ENCODE peak calls at places on chromosomes 11 and 22, in eight cellular contexts. S, X, K, B, G, U, P and T are unnamed samples.

GRCh38 chr11:19453893-19454292 is 213.1 kb upstream of the E2F8 start:
- DNase-seq in G (no peak), S (no peak), P (no peak), B (no peak), K (no peak), U (no peak), X (no peak), T (peak)

GRCh38 chr11:32382339-32383049 is 52.8 kb downstream of the WT1 start:
- DNase-seq in X (no peak), U (no peak), G (no peak), P (no peak), B (no peak), K (peak), S (no peak), T (peak)

GRCh38 chr22:26169312-26170111 is at the start of gene SEZ6L:
- DNase-seq in S (peak), P (peak), X (peak), K (no peak), G (no peak), B (peak), U (peak), T (peak)

GRCh38 chr22:19105867-19106802 is 16.1 kb downstream of the DGCR2 start:
- DNase-seq in K (no peak), P (peak), B (peak), G (peak), X (no peak), U (peak), S (no peak), T (no peak)

GRCh38 chr11:61125310-61125684 is 23.0 kb downstream of the CD5 start:
- DNase-seq in X (no peak), P (no peak), G (no peak), S (no peak), U (no peak), B (peak), K (no peak), T (no peak)

GRCh38 chr11:84969103-84969502 is 658.0 kb downstream of the DLG2 start:
- DNase-seq in K (no peak), X (no peak), B (no peak), U (no peak), S (no peak), G (no peak), P (no peak), T (no peak)

GRCh38 chr11:65786786-65787636 is at the start of gene OVOL1:
- DNase-seq in B (peak), X (no peak), P (peak), K (no peak), G (no peak), S (no peak), U (peak), T (peak)

GRCh38 chr11:66970808-66971442 is 4.2 kb upstream of the C11orf86 start:
- DNase-seq in P (no peak), U (no peak), K (peak), S (peak), B (peak), G (no peak), X (no peak), T (no peak)

GRCh38 chr22:20438066-20438677 is 547 bp upstream of the SCARF2 start:
- DNase-seq in P (peak), X (peak), U (no peak), B (no peak), S (no peak), K (peak), G (no peak), T (no peak)

GRCh38 chr11:1163911-1164735 is 6.4 kb downstream of the MUC5AC start:
- DNase-seq in G (no peak), U (no peak), S (no peak), K (no peak), X (peak), B (peak), P (peak), T (no peak)

GRCh38 chr11:111435046-111435698 is 56.1 kb upstream of the POU2AF1 start:
- DNase-seq in P (no peak), X (no peak), G (no peak), U (no peak), S (no peak), K (no peak), B (no peak), T (no peak)

GRCh38 chr11:11584937-11585336 is 36.9 kb downstream of the GALNT18 start:
- DNase-seq in G (no peak), P (no peak), U (no peak), B (no peak), S (no peak), X (no peak), K (no peak), T (no peak)

GRCh38 chr11:11620966-11621880 is 582 bp downstream of the GALNT18 start:
- DNase-seq in U (peak), X (peak), G (no peak), B (peak), S (peak), P (no peak), K (peak), T (peak)

GRCh38 chr11:103545551-103545950 is 436.3 kb downstream of the DYNC2H1 start:
- DNase-seq in U (no peak), X (no peak), P (no peak), G (no peak), K (no peak), B (no peak), S (no peak), T (no peak)

GRCh38 chr11:45390407-45390806 is 104.3 kb upstream of the SYT13 start:
- DNase-seq in U (no peak), K (no peak), P (no peak), B (no peak), G (no peak), S (peak), X (no peak), T (no peak)

GRCh38 chr22:20154602-20155183 is 3.8 kb upstream of the CCDC188 start:
- DNase-seq in X (no peak), U (no peak), K (no peak), G (no peak), S (no peak), P (no peak), B (peak), T (no peak)

GRCh38 chr22:21984793-21985192 is 2.2 kb upstream of the TOP3B start:
- DNase-seq in K (no peak), U (no peak), P (peak), G (no peak), B (no peak), S (no peak), X (no peak), T (peak)